ENCODE peak calls at places on chromosomes 6 and 20, in ten cellular contexts. One of them, this sample, is unnamed. For H3K27me3 and H3K4me1, the result is how much of the 10 kb centered on the place peaks cover.

GRCh38 chr6:19788684-19789083 is 48.5 kb upstream of the ID4 start:
- DNase-seq in H9: no peak
- DNase-seq in pancreas: no peak
- DNase-seq in fibroblast of lung: no peak
- DNase-seq in Peyer's patch: no peak
- DNase-seq in naive thymus-derived CD4-positive, alpha-beta T cell: no peak
- DNase-seq in heart right ventricle: no peak
- DNase-seq in thoracic aorta: no peak
- DNase-seq in CD8-positive, alpha-beta memory T cell: no peak
- DNase-seq in cardiac muscle cell: no peak
- DNase-seq in this sample: no peak

GRCh38 chr20:59828478-59829414 is 104.7 kb downstream of the SYCP2 start:
- DNase-seq in fibroblast of lung: no peak
- DNase-seq in H9: no peak
- DNase-seq in thoracic aorta: no peak
- DNase-seq in cardiac muscle cell: no peak
- DNase-seq in Peyer's patch: no peak
- DNase-seq in pancreas: no peak
- DNase-seq in CD8-positive, alpha-beta memory T cell: no peak
- DNase-seq in naive thymus-derived CD4-positive, alpha-beta T cell: no peak
- DNase-seq in heart right ventricle: no peak
- DNase-seq in this sample: no peak

GRCh38 chr20:59820204-59821041 is 113.0 kb downstream of the SYCP2 start:
- DNase-seq in Peyer's patch: peak
- DNase-seq in pancreas: no peak
- DNase-seq in H9: peak
- DNase-seq in fibroblast of lung: no peak
- DNase-seq in naive thymus-derived CD4-positive, alpha-beta T cell: no peak
- DNase-seq in cardiac muscle cell: no peak
- DNase-seq in heart right ventricle: peak
- DNase-seq in CD8-positive, alpha-beta memory T cell: no peak
- DNase-seq in thoracic aorta: no peak
- DNase-seq in this sample: peak

GRCh38 chr20:51712501-51713212 is 55.5 kb downstream of the ATP9A start:
- DNase-seq in naive thymus-derived CD4-positive, alpha-beta T cell: no peak
- DNase-seq in cardiac muscle cell: peak
- DNase-seq in thoracic aorta: no peak
- DNase-seq in H9: peak
- DNase-seq in fibroblast of lung: peak
- DNase-seq in pancreas: peak
- DNase-seq in Peyer's patch: no peak
- DNase-seq in CD8-positive, alpha-beta memory T cell: no peak
- DNase-seq in heart right ventricle: no peak
- DNase-seq in this sample: peak

GRCh38 chr20:16317445-16318362 is 255.5 kb downstream of the KIF16B start:
- DNase-seq in H9: no peak
- DNase-seq in thoracic aorta: no peak
- DNase-seq in naive thymus-derived CD4-positive, alpha-beta T cell: no peak
- DNase-seq in fibroblast of lung: no peak
- DNase-seq in cardiac muscle cell: no peak
- DNase-seq in heart right ventricle: no peak
- DNase-seq in pancreas: no peak
- DNase-seq in Peyer's patch: no peak
- DNase-seq in CD8-positive, alpha-beta memory T cell: no peak
- DNase-seq in this sample: no peak

GRCh38 chr20:51085761-51086160 is 62.9 kb upstream of the KCNG1 start:
- DNase-seq in pancreas: no peak
- DNase-seq in Peyer's patch: no peak
- DNase-seq in heart right ventricle: no peak
- DNase-seq in thoracic aorta: no peak
- DNase-seq in H9: no peak
- DNase-seq in CD8-positive, alpha-beta memory T cell: no peak
- DNase-seq in cardiac muscle cell: no peak
- DNase-seq in naive thymus-derived CD4-positive, alpha-beta T cell: no peak
- DNase-seq in fibroblast of lung: no peak
- DNase-seq in this sample: no peak

GRCh38 chr6:136186363-136186762 is 63.7 kb downstream of the MTFR2 start:
- DNase-seq in fibroblast of lung: no peak
- DNase-seq in CD8-positive, alpha-beta memory T cell: no peak
- DNase-seq in thoracic aorta: no peak
- DNase-seq in Peyer's patch: no peak
- DNase-seq in pancreas: no peak
- DNase-seq in heart right ventricle: no peak
- DNase-seq in H9: no peak
- DNase-seq in naive thymus-derived CD4-positive, alpha-beta T cell: no peak
- DNase-seq in cardiac muscle cell: no peak
- DNase-seq in this sample: no peak

GRCh38 chr6:124482071-124482491 is 480.2 kb upstream of the RNF217 start:
- DNase-seq in H9: no peak
- DNase-seq in fibroblast of lung: no peak
- DNase-seq in Peyer's patch: no peak
- DNase-seq in thoracic aorta: no peak
- DNase-seq in CD8-positive, alpha-beta memory T cell: no peak
- DNase-seq in cardiac muscle cell: no peak
- DNase-seq in naive thymus-derived CD4-positive, alpha-beta T cell: no peak
- DNase-seq in heart right ventricle: no peak
- DNase-seq in pancreas: no peak
- DNase-seq in this sample: no peak

GRCh38 chr6:131755597-131755996 is 44.8 kb upstream of the CTAGE9 start:
- DNase-seq in H9: no peak
- DNase-seq in CD8-positive, alpha-beta memory T cell: no peak
- DNase-seq in cardiac muscle cell: peak
- DNase-seq in thoracic aorta: no peak
- DNase-seq in naive thymus-derived CD4-positive, alpha-beta T cell: no peak
- DNase-seq in fibroblast of lung: peak
- DNase-seq in heart right ventricle: no peak
- DNase-seq in Peyer's patch: no peak
- DNase-seq in pancreas: no peak
- DNase-seq in this sample: no peak

GRCh38 chr20:24493661-24494459 is 24.4 kb downstream of the SYNDIG1 start:
- DNase-seq in cardiac muscle cell: no peak
- DNase-seq in fibroblast of lung: no peak
- DNase-seq in Peyer's patch: no peak
- DNase-seq in thoracic aorta: no peak
- DNase-seq in heart right ventricle: no peak
- DNase-seq in H9: peak
- DNase-seq in naive thymus-derived CD4-positive, alpha-beta T cell: no peak
- DNase-seq in CD8-positive, alpha-beta memory T cell: no peak
- DNase-seq in pancreas: no peak
- DNase-seq in this sample: no peak
- H3K27me3 ChIP-seq in cardiac muscle cell: under half
- H3K27me3 ChIP-seq in fibroblast of lung: under half
- H3K27me3 ChIP-seq in Peyer's patch: under half
- H3K27me3 ChIP-seq in thoracic aorta: under half
- H3K27me3 ChIP-seq in heart right ventricle: under half
- H3K27me3 ChIP-seq in H9: under half
- H3K27me3 ChIP-seq in naive thymus-derived CD4-positive, alpha-beta T cell: under half
- H3K27me3 ChIP-seq in CD8-positive, alpha-beta memory T cell: under half
- H3K27me3 ChIP-seq in pancreas: under half
- H3K27me3 ChIP-seq in this sample: under half

GRCh38 chr6:169071394-169071793 is 182.3 kb downstream of the THBS2 start:
- DNase-seq in CD8-positive, alpha-beta memory T cell: no peak
- DNase-seq in fibroblast of lung: no peak
- DNase-seq in heart right ventricle: no peak
- DNase-seq in cardiac muscle cell: no peak
- DNase-seq in naive thymus-derived CD4-positive, alpha-beta T cell: no peak
- DNase-seq in Peyer's patch: no peak
- DNase-seq in H9: no peak
- DNase-seq in thoracic aorta: no peak
- DNase-seq in pancreas: no peak
- DNase-seq in this sample: no peak
- H3K4me1 ChIP-seq in CD8-positive, alpha-beta memory T cell: under half
- H3K4me1 ChIP-seq in fibroblast of lung: under half
- H3K4me1 ChIP-seq in heart right ventricle: under half
- H3K4me1 ChIP-seq in cardiac muscle cell: under half
- H3K4me1 ChIP-seq in naive thymus-derived CD4-positive, alpha-beta T cell: under half
- H3K4me1 ChIP-seq in Peyer's patch: under half
- H3K4me1 ChIP-seq in H9: under half
- H3K4me1 ChIP-seq in thoracic aorta: under half
- H3K4me1 ChIP-seq in pancreas: under half
- H3K4me1 ChIP-seq in this sample: half or more

DNA sequence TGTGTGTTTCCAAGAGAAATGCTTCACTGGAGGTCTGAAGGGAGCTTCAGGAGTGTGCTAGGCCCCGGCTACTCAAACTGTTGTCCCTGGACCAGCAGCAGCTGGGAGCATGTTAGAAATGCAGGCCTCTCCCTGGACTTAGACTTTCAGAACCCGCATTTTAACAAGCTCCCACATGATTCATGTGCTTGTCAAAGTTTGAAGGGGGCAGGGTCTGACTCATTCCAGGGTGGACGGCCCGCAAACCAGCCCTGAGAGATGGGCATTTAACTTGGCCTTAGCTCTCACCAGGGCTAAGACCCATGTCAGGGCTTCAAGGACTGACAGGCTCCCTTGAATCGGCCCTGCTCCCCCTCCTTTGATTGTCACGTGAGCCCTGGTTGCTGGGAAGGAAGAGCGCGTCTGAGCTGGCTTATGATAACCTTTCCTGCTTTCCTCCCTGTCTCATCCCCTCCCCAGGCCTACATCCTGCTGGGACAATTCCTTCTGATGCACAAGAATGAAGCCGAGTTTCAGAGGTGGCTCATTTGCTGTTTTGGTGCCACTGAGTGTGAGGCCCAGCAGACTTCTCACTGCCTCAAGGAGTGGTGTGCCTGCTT is 35.5 kb downstream of the BANF2 start:
- DNase-seq in pancreas: no peak
- DNase-seq in cardiac muscle cell: peak
- DNase-seq in Peyer's patch: no peak
- DNase-seq in fibroblast of lung: peak
- DNase-seq in CD8-positive, alpha-beta memory T cell: no peak
- DNase-seq in naive thymus-derived CD4-positive, alpha-beta T cell: no peak
- DNase-seq in H9: no peak
- DNase-seq in thoracic aorta: no peak
- DNase-seq in heart right ventricle: no peak
- DNase-seq in this sample: peak
- H3K27me3 ChIP-seq in pancreas: under half
- H3K27me3 ChIP-seq in cardiac muscle cell: under half
- H3K27me3 ChIP-seq in Peyer's patch: under half
- H3K27me3 ChIP-seq in fibroblast of lung: under half
- H3K27me3 ChIP-seq in CD8-positive, alpha-beta memory T cell: under half
- H3K27me3 ChIP-seq in naive thymus-derived CD4-positive, alpha-beta T cell: under half
- H3K27me3 ChIP-seq in H9: under half
- H3K27me3 ChIP-seq in thoracic aorta: under half
- H3K27me3 ChIP-seq in heart right ventricle: under half
- H3K27me3 ChIP-seq in this sample: under half

DNA sequence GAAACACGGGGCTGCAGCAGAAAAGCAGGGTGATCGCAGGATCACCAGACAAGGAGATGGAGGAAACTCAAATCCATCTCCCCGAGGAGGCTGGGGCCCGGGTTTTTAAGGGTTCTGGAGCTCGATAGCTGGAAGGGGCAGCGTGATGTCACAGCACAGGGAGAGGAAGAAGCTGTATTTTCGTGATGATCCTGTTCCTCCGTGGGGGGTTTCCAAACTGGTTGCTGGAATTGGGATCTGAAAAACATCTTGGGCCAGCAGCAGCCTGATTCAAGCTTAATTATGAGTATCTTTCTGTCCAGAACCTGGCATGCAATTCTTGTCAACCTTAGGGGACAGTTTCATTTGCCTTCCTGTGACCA is 4.1 kb downstream of the CST7 start:
- DNase-seq in heart right ventricle: no peak
- DNase-seq in thoracic aorta: no peak
- DNase-seq in cardiac muscle cell: no peak
- DNase-seq in pancreas: no peak
- DNase-seq in Peyer's patch: no peak
- DNase-seq in naive thymus-derived CD4-positive, alpha-beta T cell: no peak
- DNase-seq in CD8-positive, alpha-beta memory T cell: no peak
- DNase-seq in fibroblast of lung: no peak
- DNase-seq in H9: peak
- DNase-seq in this sample: no peak
- H3K4me1 ChIP-seq in heart right ventricle: under half
- H3K4me1 ChIP-seq in thoracic aorta: under half
- H3K4me1 ChIP-seq in cardiac muscle cell: under half
- H3K4me1 ChIP-seq in pancreas: under half
- H3K4me1 ChIP-seq in Peyer's patch: under half
- H3K4me1 ChIP-seq in naive thymus-derived CD4-positive, alpha-beta T cell: half or more
- H3K4me1 ChIP-seq in CD8-positive, alpha-beta memory T cell: half or more
- H3K4me1 ChIP-seq in fibroblast of lung: under half
- H3K4me1 ChIP-seq in H9: under half
- H3K4me1 ChIP-seq in this sample: under half

DNA sequence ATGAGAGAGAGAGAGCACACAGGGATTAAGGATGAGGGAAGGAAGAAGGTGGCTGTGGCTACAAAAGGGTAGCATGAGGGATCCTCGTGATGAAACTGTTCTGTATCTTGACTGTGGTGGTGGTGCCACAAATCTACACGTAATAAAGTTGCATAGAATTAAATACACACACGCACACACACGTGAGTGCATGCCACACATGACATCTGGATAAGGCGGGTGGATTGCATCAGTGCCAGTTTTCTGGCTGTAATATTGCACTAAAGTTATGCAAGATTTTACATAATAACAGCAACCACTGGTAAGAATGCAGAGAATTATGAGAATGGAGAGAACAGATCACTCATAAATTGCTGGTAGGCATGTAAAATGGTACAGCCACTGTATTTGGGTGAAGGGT is 16.9 kb upstream of the STK35 start:
- DNase-seq in cardiac muscle cell: peak
- DNase-seq in naive thymus-derived CD4-positive, alpha-beta T cell: no peak
- DNase-seq in thoracic aorta: no peak
- DNase-seq in H9: no peak
- DNase-seq in fibroblast of lung: peak
- DNase-seq in Peyer's patch: no peak
- DNase-seq in heart right ventricle: no peak
- DNase-seq in pancreas: no peak
- DNase-seq in CD8-positive, alpha-beta memory T cell: no peak
- DNase-seq in this sample: no peak
- H3K27me3 ChIP-seq in cardiac muscle cell: half or more
- H3K27me3 ChIP-seq in naive thymus-derived CD4-positive, alpha-beta T cell: under half
- H3K27me3 ChIP-seq in thoracic aorta: under half
- H3K27me3 ChIP-seq in H9: under half
- H3K27me3 ChIP-seq in fibroblast of lung: under half
- H3K27me3 ChIP-seq in Peyer's patch: under half
- H3K27me3 ChIP-seq in heart right ventricle: under half
- H3K27me3 ChIP-seq in pancreas: under half
- H3K27me3 ChIP-seq in CD8-positive, alpha-beta memory T cell: under half
- H3K27me3 ChIP-seq in this sample: half or more

GRCh38 chr20:57301026-57301425 is 28.6 kb upstream of the SPO11 start:
- DNase-seq in CD8-positive, alpha-beta memory T cell: no peak
- DNase-seq in cardiac muscle cell: no peak
- DNase-seq in Peyer's patch: no peak
- DNase-seq in thoracic aorta: no peak
- DNase-seq in H9: no peak
- DNase-seq in naive thymus-derived CD4-positive, alpha-beta T cell: no peak
- DNase-seq in heart right ventricle: no peak
- DNase-seq in pancreas: no peak
- DNase-seq in fibroblast of lung: no peak
- DNase-seq in this sample: no peak
- H3K4me1 ChIP-seq in CD8-positive, alpha-beta memory T cell: under half
- H3K4me1 ChIP-seq in cardiac muscle cell: under half
- H3K4me1 ChIP-seq in Peyer's patch: under half
- H3K4me1 ChIP-seq in thoracic aorta: under half
- H3K4me1 ChIP-seq in H9: under half
- H3K4me1 ChIP-seq in naive thymus-derived CD4-positive, alpha-beta T cell: under half
- H3K4me1 ChIP-seq in heart right ventricle: under half
- H3K4me1 ChIP-seq in pancreas: under half
- H3K4me1 ChIP-seq in fibroblast of lung: under half
- H3K4me1 ChIP-seq in this sample: under half